ENCODE peak calls at places on chromosomes 1 and 21, in four cellular contexts. E is IMR-90, Q is SK-N-SH, R is neuronal stem cell. S is an unnamed sample. For H3K27me3, the result is how much of the 10 kb centered on the place peaks cover.

GRCh38 chr21:15874610-15875009 is 144.8 kb downstream of the USP25 start:
- DNase-seq in Q (no peak), R (no peak), E (peak), S (no peak)

GRCh38 chr1:167937709-167938010 is 788 bp upstream of the MPC2 start:
- DNase-seq in Q (no peak), R (no peak), E (no peak), S (no peak)

GRCh38 chr1:209072481-209072880 is 511.0 kb upstream of the CAMK1G start:
- DNase-seq in Q (no peak), R (no peak), E (no peak), S (no peak)

GRCh38 chr1:85628791-85629531 is 48.4 kb downstream of the CCN1 start:
- DNase-seq in Q (no peak), E (peak), R (no peak), S (no peak)

GRCh38 chr1:3611170-3612019 is at the start of gene MEGF6:
- DNase-seq in R (peak), E (peak), Q (peak), S (peak)

GRCh38 chr1:16418823-16419425 is 18.3 kb downstream of the SPATA21 start:
- DNase-seq in R (no peak), Q (no peak), E (peak), S (no peak)

GRCh38 chr1:191405417-191405816 is 752.8 kb upstream of the RGS18 start:
- DNase-seq in E (no peak), Q (no peak), R (no peak), S (no peak)

GRCh38 chr1:9611716-9612115 is 23.0 kb downstream of the TMEM201 start:
- DNase-seq in R (no peak), Q (no peak), E (no peak), S (no peak)

GRCh38 chr1:2641381-2642130 is 8.7 kb upstream of the MMEL1 start:
- DNase-seq in R (no peak), Q (peak), E (no peak), S (no peak)

GRCh38 chr1:154626456-154627246 is 18.7 kb upstream of the ADAR start:
- DNase-seq in E (no peak), Q (peak), R (no peak), S (no peak)

GRCh38 chr1:10737651-10738050 is 58.8 kb downstream of the CASZ1 start:
- DNase-seq in Q (no peak), E (no peak), R (no peak), S (no peak)

GRCh38 chr21:46096596-46096981 is 1.3 kb upstream of the COL6A2 start:
- DNase-seq in Q (no peak), R (no peak), E (no peak), S (no peak)

GRCh38 chr1:63917571-63918394 is 144.0 kb downstream of the ROR1 start:
- DNase-seq in E (peak), R (no peak), Q (no peak), S (peak)

GRCh38 chr21:23475518-23476189 is 2131.6 kb downstream of the MRPL39 start:
- DNase-seq in Q (peak), E (no peak), R (no peak), S (no peak)

GRCh38 chr1:153390938-153391710 is at the start of gene S100A8:
- DNase-seq in Q (no peak), E (no peak), R (no peak), S (no peak)

GRCh38 chr1:38476784-38477175 is 382.8 kb downstream of the RRAGC start:
- DNase-seq in R (no peak), E (no peak), Q (no peak), S (no peak)

DNA sequence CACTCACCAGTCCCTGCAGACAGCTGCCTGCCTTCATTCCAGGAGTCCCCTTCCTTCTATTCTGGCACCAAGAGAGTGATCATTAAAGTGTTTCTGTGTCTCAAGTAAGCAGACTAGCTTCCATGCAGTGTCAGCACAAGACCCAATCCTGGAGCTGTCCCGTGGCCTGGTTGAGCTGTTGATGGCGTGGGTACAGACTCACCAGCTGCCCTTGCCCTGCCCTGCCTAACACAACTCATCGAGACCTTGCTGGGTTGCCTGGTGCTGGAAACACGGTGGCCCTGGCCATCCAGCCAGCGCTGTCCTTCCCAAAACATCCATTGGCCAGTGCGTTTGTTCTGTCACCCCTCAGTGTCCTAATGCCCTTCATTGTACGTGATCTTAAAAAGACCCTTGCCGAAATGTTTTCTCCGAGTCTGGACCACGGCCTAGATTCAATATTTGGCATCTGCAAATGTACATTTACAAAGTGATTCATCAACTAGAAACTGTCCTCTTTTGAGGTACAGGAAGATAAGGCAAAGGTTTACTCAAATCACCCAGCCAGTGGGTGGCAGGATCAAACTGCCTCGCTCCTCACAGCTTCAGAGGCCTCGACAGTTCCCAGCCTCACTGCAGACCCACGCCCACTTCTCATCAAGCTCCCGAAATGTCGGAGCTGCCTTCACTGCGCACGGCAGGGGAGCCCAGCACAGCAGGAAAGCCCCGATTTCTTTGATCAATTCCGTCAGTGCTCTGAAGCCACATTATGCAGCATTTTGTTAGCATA is 494.1 kb downstream of the KIF26B start:
- DNase-seq in E (no peak), Q (no peak), R (no peak), S (no peak)
- H3K27me3 ChIP-seq in E (under half), Q (under half), R (under half), S (under half)

DNA sequence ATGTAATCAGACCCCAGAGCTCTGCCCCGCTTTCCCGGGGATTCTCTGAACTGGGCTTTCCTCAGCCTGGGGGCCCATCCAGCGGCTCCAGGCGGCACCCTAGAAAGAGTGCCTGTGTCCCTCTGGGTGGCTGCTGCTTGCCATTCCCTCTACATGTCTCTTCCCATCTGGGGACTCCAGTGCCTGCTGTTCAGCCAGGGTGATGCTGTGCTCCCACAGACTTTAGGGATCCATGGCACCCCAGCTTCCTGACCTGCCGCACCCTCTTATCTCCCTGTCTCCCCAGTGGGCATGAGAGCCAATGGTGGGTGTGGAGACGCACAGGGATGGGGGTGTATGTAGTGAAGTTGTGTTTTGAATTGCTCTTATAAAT is 16.2 kb downstream of the TRAPPC10 start:
- DNase-seq in Q (no peak), E (no peak), R (no peak), S (no peak)
- H3K4me2 ChIP-seq in Q (no peak), E (no peak), R (no peak), S (no peak)

GRCh38 chr1:228546541-228547463 is 59.6 kb downstream of the RNF187 start:
- DNase-seq in Q (no peak), R (no peak), E (no peak), S (no peak)
- H3K27me3 ChIP-seq in Q (under half), R (under half), E (under half), S (under half)

GRCh38 chr1:156858959-156859522 is at the start of gene INSRR:
- DNase-seq in Q (peak), R (no peak), E (no peak), S (no peak)

GRCh38 chr1:156860639-156861423 is at the start of gene NTRK1:
- DNase-seq in Q (peak), R (no peak), E (no peak), S (peak)

GRCh38 chr1:156858555-156858956 is 361 bp downstream of the INSRR start:
- DNase-seq in Q (peak), E (no peak), R (no peak), S (no peak)

GRCh38 chr1:156860113-156860638 is 489 bp upstream of the NTRK1 start:
- DNase-seq in E (peak), Q (peak), R (no peak), S (peak)

GRCh38 chr1:156859523-156860112 is 701 bp upstream of the INSRR start:
- DNase-seq in R (no peak), Q (peak), E (no peak), S (no peak)
- H3K4me2 ChIP-seq in R (peak), Q (peak), E (peak), S (no peak)

DNA sequence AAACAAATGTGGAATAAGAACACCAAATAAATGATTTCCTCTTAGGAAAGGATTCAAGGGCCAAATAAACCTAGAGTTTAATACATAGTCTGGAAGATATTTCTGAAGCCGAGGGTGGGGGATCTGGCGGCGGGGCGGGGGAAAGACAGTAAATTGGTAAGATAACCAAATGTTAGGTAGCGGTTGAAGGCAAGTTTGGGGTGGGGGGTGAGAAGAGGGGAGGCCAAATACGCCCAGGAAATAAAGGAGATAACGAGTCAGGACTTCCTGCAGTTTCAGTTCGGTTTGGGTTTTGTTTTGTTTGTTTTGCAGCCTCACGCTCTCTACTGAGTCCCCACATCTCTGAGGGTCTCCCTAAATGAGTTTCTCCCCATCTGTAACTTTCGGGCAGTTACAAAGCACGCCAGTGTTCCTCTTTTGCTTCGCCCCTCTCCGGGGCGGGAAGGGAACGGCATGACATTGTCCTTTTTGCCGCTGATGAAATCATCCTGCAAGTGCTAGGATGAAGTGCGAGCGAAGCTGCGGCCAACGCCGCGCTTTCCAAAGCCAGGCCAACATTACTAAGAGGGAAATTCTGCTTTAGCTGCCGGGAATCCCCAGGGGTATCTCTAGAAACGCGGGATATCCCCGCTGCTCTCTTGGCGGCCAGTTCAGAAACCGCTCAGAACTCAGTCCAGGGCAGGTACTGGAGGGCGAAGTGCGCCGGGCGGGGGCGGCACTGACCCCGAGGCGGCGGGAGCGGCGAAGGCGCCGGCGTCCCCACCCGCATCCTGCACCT is 811 bp downstream of the NIBAN1 start:
- DNase-seq in Q (no peak), E (peak), R (peak), S (no peak)
- H3K27me3 ChIP-seq in Q (under half), E (under half), R (under half), S (half or more)

DNA sequence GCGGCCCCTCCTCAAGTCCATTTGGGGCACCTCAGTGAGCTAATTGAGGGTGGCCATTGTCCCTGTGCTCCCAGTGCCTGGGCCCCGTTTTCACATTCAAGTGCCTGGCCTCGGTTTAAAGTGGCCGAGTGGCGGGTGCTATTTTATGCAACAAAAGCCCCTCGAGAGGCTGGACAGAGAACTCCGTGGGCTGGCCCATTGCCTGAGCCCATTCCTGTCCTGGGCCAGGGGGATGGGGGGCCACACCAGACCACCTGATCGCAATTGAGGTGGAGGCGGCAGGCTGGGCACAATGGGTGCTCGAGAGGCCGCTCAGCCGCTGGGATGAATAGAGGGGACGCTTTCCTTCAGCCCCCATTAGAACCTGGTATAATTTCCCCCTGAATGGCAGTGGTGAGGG is 193.8 kb downstream of the FOXD2 start:
- DNase-seq in E (no peak), Q (no peak), R (no peak), S (no peak)
- H3K4me2 ChIP-seq in E (no peak), Q (no peak), R (no peak), S (no peak)

GRCh38 chr1:4933232-4933631 is 278.8 kb downstream of the AJAP1 start:
- DNase-seq in R (no peak), Q (no peak), E (no peak), S (no peak)
- H3K27me3 ChIP-seq in R (under half), Q (under half), E (under half), S (under half)

GRCh38 chr1:225918280-225918679 is 5.8 kb downstream of the PYCR2 start:
- DNase-seq in E (no peak), R (no peak), Q (no peak), S (no peak)

GRCh38 chr1:225921734-225922709 is 2.0 kb downstream of the PYCR2 start:
- DNase-seq in Q (no peak), R (no peak), E (no peak), S (no peak)

GRCh38 chr1:225923381-225923691 is 714 bp downstream of the PYCR2 start:
- DNase-seq in E (no peak), R (no peak), Q (no peak), S (no peak)

GRCh38 chr1:225917536-225917935 is 6.5 kb downstream of the PYCR2 start:
- DNase-seq in E (peak), R (no peak), Q (no peak), S (no peak)

GRCh38 chr1:225919906-225920305 is 4.1 kb downstream of the PYCR2 start:
- DNase-seq in Q (peak), R (no peak), E (peak), S (peak)
- H3K4me2 ChIP-seq in Q (peak), R (no peak), E (no peak), S (peak)

S was measured in DND-41.